ENCODE peak calls at places on chromosomes 5 and 9, in six cellular contexts. T is heart left ventricle, V is transverse colon, N is uterus, G is breast epithelium, B is stomach. Q is an unnamed sample.

GRCh38 chr9:137318976-137319375 is 16.9 kb upstream of the NRARP start:
- DNase-seq in N (peak; percentile 31), V (no peak), T (peak; percentile 81), B (peak; percentile 25), G (peak; percentile 50), Q (no peak)

GRCh38 chr9:137304383-137305059 is 2.5 kb upstream of the NRARP start:
- DNase-seq in T (no peak), B (no peak), N (peak; percentile 15), V (no peak), G (no peak), Q (no peak)

GRCh38 chr5:100697970-100698369 is 162.8 kb downstream of the FAM174A start:
- DNase-seq in T (no peak), N (no peak), G (no peak), B (no peak), V (no peak), Q (no peak)

GRCh38 chr9:113888976-113889375 is 12.9 kb downstream of the ZNF618 start:
- DNase-seq in B (no peak), T (no peak), G (no peak), V (no peak), N (no peak), Q (no peak)

GRCh38 chr9:124297553-124297905 is 39.8 kb downstream of the NEK6 start:
- DNase-seq in G (peak; percentile 84), N (peak; percentile 64), B (peak; percentile 85), V (peak; percentile 36), T (peak; percentile 93), Q (peak; percentile 94)

GRCh38 chr9:2979893-2980292 is 136.0 kb upstream of the PUM3 start:
- DNase-seq in N (no peak), B (no peak), V (no peak), G (no peak), T (no peak), Q (no peak)

GRCh38 chr5:166341708-166342329 is 1949.6 kb upstream of the WWC1 start:
- DNase-seq in V (no peak), N (no peak), B (no peak), G (no peak), T (no peak), Q (no peak)

GRCh38 chr9:89541798-89542197 is 43.9 kb upstream of the SEMA4D start:
- DNase-seq in G (no peak), V (peak; percentile 29), N (no peak), T (no peak), B (no peak), Q (no peak)

GRCh38 chr5:36060516-36060885 is 6.2 kb downstream of the UGT3A2 start:
- DNase-seq in B (no peak), T (no peak), V (no peak), N (no peak), G (no peak), Q (no peak)

GRCh38 chr5:177327539-177328522 is 16.1 kb upstream of the MXD3 start:
- DNase-seq in B (no peak), T (peak; percentile 72), V (no peak), N (peak; percentile 54), G (no peak), Q (no peak)

GRCh38 chr9:29211003-29211584 is 1637.8 kb upstream of the C9orf72 start:
- DNase-seq in G (no peak), V (no peak), T (no peak), B (no peak), N (no peak), Q (no peak)

GRCh38 chr5:169064093-169064492 is 236.8 kb downstream of the SLIT3 start:
- DNase-seq in T (peak; percentile 35), B (peak; percentile 37), V (no peak), G (no peak), N (no peak), Q (peak; percentile 91)

GRCh38 chr5:122775713-122776084 is 819 bp downstream of the SNX2 start:
- DNase-seq in N (no peak), B (no peak), V (no peak), T (no peak), G (no peak), Q (no peak)

GRCh38 chr9:129352157-129352870 is 174.3 kb upstream of the IER5L start:
- DNase-seq in B (no peak), T (no peak), G (no peak), N (peak; percentile 75), V (no peak), Q (no peak)

GRCh38 chr9:76758476-76758875 is 5.8 kb upstream of the PCA3 start:
- DNase-seq in B (no peak), V (no peak), T (no peak), N (no peak), G (no peak), Q (no peak)

GRCh38 chr9:132078369-132079356 is 1.0 kb downstream of the MED27 start:
- DNase-seq in V (no peak), B (no peak), T (no peak), G (no peak), N (peak; percentile 45), Q (peak; percentile 9)

GRCh38 chr5:43203373-43203772 is 11.3 kb downstream of the NIM1K start:
- DNase-seq in T (no peak), N (no peak), V (no peak), G (no peak), B (peak; percentile 48), Q (no peak)

GRCh38 chr5:7397005-7397546 is 1.1 kb downstream of the ADCY2 start:
- DNase-seq in G (no peak), T (no peak), B (no peak), V (no peak), N (no peak), Q (no peak)

GRCh38 chr9:27353405-27354229 is 56.7 kb upstream of the EQTN start:
- DNase-seq in N (no peak), B (no peak), G (no peak), T (peak; percentile 28), V (no peak), Q (no peak)

GRCh38 chr9:112119225-112120045 is 55.7 kb downstream of the SUSD1 start:
- DNase-seq in V (peak; percentile 62), T (no peak), B (peak; percentile 80), N (no peak), G (no peak), Q (no peak)

GRCh38 chr5:5667136-5667554 is 244.7 kb downstream of the ICE1 start:
- DNase-seq in B (no peak), N (no peak), T (no peak), V (no peak), G (no peak), Q (no peak)

GRCh38 chr9:107751522-107752235 is 262.1 kb upstream of the KLF4 start:
- DNase-seq in N (no peak), B (peak; percentile 35), V (peak; percentile 74), T (no peak), G (no peak), Q (peak; percentile 13)
- TF ChIP-seq POLR2A in N (no peak), B (no peak), V (peak; percentile 20), T (no peak), G (no peak), Q (no peak)

DNA sequence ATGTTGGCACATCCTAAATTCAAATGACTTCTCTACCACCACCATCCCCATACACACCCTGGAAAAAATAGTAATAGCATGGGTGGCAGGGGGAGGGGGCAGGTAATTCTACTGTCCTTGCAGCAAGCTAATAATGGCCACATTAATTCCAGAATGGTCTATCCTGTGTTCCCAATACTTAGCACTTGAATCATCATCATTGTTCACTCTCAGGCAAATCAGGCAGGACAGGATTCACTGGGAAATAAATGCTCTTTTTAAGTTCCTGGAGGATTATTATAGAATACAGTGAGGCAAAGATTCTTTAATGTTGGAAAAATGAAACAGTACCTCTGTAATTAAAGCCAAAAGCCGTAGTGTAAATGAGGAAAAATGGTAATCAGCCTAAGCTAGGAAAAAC is 254.5 kb downstream of the ARRDC3 start:
- DNase-seq in B (no peak), T (no peak), G (no peak), N (no peak), V (no peak), Q (no peak)
- H3K4me1 ChIP-seq in B (peaks cover 56% of the 10 kb centered on the region), T (peaks cover 40% of the 10 kb centered on the region), G (peaks cover 4% of the 10 kb centered on the region), N (no peaks in the 10 kb centered on the region), V (peaks cover 14% of the 10 kb centered on the region), Q (peaks cover 37% of the 10 kb centered on the region)

DNA sequence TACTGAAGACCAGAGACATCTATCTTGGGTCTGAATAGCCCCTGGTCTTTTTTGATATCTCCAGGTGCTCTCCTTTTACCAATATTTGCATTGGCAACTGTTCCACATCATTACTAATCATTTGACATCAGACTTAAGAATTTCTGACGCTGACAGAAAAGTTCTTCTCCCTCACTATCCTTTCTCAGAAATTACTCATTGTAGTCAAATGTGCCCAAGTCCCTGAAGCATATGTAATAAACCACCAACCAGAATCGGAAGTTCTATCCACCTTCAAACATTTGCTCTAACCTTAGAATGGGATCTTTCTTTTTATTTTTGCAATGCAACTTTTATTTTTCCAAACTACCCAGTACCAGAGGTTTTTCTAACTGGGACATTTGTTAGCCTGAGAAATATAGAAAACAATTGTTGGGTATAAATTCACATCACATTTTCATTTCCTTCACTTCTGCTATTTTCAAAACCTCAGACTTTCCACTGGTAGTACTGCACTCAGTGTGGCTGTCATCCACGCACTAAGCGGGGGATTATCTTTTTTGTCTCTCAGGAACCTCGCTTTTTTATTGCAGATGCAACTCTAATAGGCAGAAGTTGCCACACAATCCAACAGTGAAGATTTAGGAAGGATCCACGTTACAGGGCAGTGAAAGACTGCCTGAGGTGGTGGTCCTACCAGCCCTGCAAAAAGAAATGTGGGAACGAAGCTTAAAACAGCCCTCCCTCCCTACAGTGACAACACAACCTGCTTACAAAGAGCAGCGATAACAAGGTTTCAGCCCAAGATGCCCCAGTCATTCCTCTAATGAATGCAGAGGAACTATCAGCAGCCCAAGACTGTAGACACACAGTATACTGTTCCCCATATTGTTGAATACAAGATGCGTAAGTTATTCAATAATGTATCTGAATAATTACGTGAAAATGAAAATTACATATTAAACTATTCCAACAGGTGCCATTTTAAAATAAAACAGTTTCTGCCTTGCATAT is 201.2 kb downstream of the EBF1 start:
- DNase-seq in G (no peak), B (no peak), T (no peak), N (no peak), V (no peak), Q (no peak)
- TF ChIP-seq POLR2A in G (no peak), B (no peak), T (no peak), N (no peak), V (no peak), Q (no peak)

DNA sequence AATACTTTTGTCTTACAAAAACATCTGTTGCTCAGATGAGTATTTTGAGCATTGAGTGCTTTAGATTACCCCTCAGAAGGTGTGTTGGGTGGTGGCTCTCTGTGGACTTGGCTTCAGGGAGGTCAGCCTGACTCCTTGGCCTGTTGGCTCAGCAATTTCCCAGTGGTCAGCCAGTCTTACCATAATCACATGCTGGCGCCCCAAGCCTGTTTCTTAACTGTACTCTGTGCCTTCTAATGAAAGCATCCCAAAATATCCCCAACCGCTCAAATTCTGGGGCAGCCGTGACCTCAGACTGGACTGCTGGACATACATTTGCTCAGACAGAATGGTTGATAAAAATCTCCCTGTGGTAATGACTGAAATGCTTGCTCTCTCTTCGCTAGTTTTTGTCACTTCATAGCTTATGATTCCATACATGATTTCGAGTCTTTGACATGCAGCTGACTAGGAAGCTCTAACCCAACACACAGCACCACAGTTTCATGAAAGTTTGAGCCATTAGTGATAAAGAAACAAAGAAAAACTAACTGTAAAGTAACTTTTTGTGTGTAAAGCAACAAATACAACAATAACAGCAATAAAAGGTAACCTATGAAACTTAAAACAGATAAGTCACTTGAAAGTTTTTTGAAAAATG is 562.2 kb upstream of the MEF2C start:
- DNase-seq in G (no peak), B (no peak), T (no peak), N (no peak), V (no peak), Q (no peak)
- H3K4me1 ChIP-seq in G (no peaks in the 10 kb centered on the region), B (no peaks in the 10 kb centered on the region), T (peaks cover 5% of the 10 kb centered on the region), N (no peaks in the 10 kb centered on the region), V (no peaks in the 10 kb centered on the region), Q (peaks cover 3% of the 10 kb centered on the region)

Q was measured in thyroid gland.